ENCODE peak calls at places on chromosomes 5 and 9, in four cellular contexts. One of them, this sample, is unnamed. For H3K36me3 and H3K4me1, the result is how much of the 10 kb centered on the place peaks cover.

GRCh38 chr5:148558892-148559291 is 95.4 kb downstream of the HTR4 start:
- DNase-seq in CD8-positive, alpha-beta T cell: no peak
- DNase-seq in CD4-positive, alpha-beta memory T cell: no peak
- DNase-seq in fibroblast of lung: no peak
- DNase-seq in this sample: no peak

GRCh38 chr9:114989600-114990410 is 59.4 kb upstream of the TNFSF8 start:
- DNase-seq in CD8-positive, alpha-beta T cell: peak
- DNase-seq in CD4-positive, alpha-beta memory T cell: peak
- DNase-seq in fibroblast of lung: no peak
- DNase-seq in this sample: no peak

GRCh38 chr9:108151161-108151586 is 661.6 kb upstream of the KLF4 start:
- DNase-seq in CD8-positive, alpha-beta T cell: no peak
- DNase-seq in CD4-positive, alpha-beta memory T cell: no peak
- DNase-seq in fibroblast of lung: peak
- DNase-seq in this sample: no peak

GRCh38 chr9:90942555-90942954 is 140.9 kb downstream of the SYK start:
- DNase-seq in CD8-positive, alpha-beta T cell: no peak
- DNase-seq in CD4-positive, alpha-beta memory T cell: no peak
- DNase-seq in fibroblast of lung: peak
- DNase-seq in this sample: no peak

GRCh38 chr5:157388148-157388547 is 71.9 kb upstream of the NIPAL4 start:
- DNase-seq in CD8-positive, alpha-beta T cell: no peak
- DNase-seq in CD4-positive, alpha-beta memory T cell: no peak
- DNase-seq in fibroblast of lung: peak
- DNase-seq in this sample: no peak

GRCh38 chr5:149719666-149720065 is 10.4 kb upstream of the PPARGC1B start:
- DNase-seq in CD8-positive, alpha-beta T cell: no peak
- DNase-seq in CD4-positive, alpha-beta memory T cell: no peak
- DNase-seq in fibroblast of lung: no peak
- DNase-seq in this sample: no peak

GRCh38 chr5:143837306-143837848 is 25.4 kb downstream of the HMHB1 start:
- DNase-seq in CD8-positive, alpha-beta T cell: no peak
- DNase-seq in CD4-positive, alpha-beta memory T cell: no peak
- DNase-seq in fibroblast of lung: peak
- DNase-seq in this sample: no peak

GRCh38 chr9:124472770-124473169 is 22.5 kb downstream of the ADGRD2 start:
- DNase-seq in CD8-positive, alpha-beta T cell: no peak
- DNase-seq in CD4-positive, alpha-beta memory T cell: no peak
- DNase-seq in fibroblast of lung: no peak
- DNase-seq in this sample: no peak

GRCh38 chr9:91116226-91116625 is 245.5 kb downstream of the AUH start:
- DNase-seq in CD8-positive, alpha-beta T cell: no peak
- DNase-seq in CD4-positive, alpha-beta memory T cell: no peak
- DNase-seq in fibroblast of lung: peak
- DNase-seq in this sample: no peak

GRCh38 chr9:81522721-81523551 is 166.4 kb downstream of the TLE1 start:
- DNase-seq in CD8-positive, alpha-beta T cell: no peak
- DNase-seq in CD4-positive, alpha-beta memory T cell: peak
- DNase-seq in fibroblast of lung: peak
- DNase-seq in this sample: no peak

GRCh38 chr5:17113174-17113941 is 104.1 kb upstream of the BASP1 start:
- DNase-seq in CD8-positive, alpha-beta T cell: no peak
- DNase-seq in CD4-positive, alpha-beta memory T cell: no peak
- DNase-seq in fibroblast of lung: peak
- DNase-seq in this sample: no peak

GRCh38 chr5:61734001-61734400 is 401.9 kb downstream of the ZSWIM6 start:
- DNase-seq in CD8-positive, alpha-beta T cell: no peak
- DNase-seq in CD4-positive, alpha-beta memory T cell: no peak
- DNase-seq in fibroblast of lung: no peak
- DNase-seq in this sample: no peak

GRCh38 chr5:90169078-90169477 is 240.5 kb downstream of the CETN3 start:
- DNase-seq in CD8-positive, alpha-beta T cell: no peak
- DNase-seq in CD4-positive, alpha-beta memory T cell: no peak
- DNase-seq in fibroblast of lung: no peak
- DNase-seq in this sample: no peak

GRCh38 chr5:138188632-138189031 is 9.7 kb downstream of the KIF20A start:
- DNase-seq in CD8-positive, alpha-beta T cell: no peak
- DNase-seq in CD4-positive, alpha-beta memory T cell: no peak
- DNase-seq in fibroblast of lung: no peak
- DNase-seq in this sample: no peak

DNA sequence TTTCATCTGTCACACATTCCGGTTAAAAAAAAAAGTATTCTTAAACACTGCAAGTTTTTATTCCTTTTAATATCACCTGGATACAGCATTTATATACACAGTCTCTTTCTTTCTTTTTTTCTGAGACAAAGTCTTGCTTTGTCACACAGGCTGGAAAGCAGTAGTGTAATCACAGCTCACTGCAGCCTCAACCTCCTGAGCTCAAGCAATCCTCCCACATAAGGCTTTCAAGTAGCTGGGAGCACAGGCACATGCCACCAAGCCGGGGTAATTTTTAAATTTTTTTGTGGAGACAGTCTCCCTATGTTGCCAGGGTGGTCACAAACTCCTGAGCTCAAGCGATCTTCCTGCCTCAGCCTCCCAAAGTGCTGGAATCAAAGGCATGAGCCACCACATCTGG is 13.9 kb downstream of the KIF20A start:
- DNase-seq in CD8-positive, alpha-beta T cell: no peak
- DNase-seq in CD4-positive, alpha-beta memory T cell: no peak
- DNase-seq in fibroblast of lung: no peak
- DNase-seq in this sample: no peak
- H3K36me3 ChIP-seq in CD8-positive, alpha-beta T cell: under half
- H3K36me3 ChIP-seq in CD4-positive, alpha-beta memory T cell: half or more
- H3K36me3 ChIP-seq in fibroblast of lung: under half
- H3K36me3 ChIP-seq in this sample: under half

DNA sequence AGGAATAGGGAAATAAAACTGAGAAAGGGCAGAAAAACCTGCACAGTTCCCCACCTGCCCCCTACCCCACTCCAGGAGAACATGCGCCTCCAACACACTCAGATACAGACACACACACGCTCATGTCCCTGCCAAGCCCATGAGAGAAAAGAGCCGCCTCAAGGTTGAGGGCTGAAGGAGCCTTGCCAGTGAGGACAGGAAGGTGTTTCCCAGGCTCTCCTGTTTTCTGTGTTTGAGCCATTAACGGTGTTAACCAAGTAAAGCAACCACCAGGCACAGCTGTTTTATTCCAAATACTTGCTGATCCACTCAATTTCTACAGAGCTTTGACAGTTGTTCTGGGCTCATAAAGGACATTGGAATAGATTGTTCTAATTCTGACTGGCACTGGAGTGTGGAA is 238.1 kb downstream of the DMAC1 start:
- DNase-seq in CD8-positive, alpha-beta T cell: no peak
- DNase-seq in CD4-positive, alpha-beta memory T cell: no peak
- DNase-seq in fibroblast of lung: no peak
- DNase-seq in this sample: no peak
- H3K4me1 ChIP-seq in CD8-positive, alpha-beta T cell: under half
- H3K4me1 ChIP-seq in CD4-positive, alpha-beta memory T cell: under half
- H3K4me1 ChIP-seq in fibroblast of lung: under half
- H3K4me1 ChIP-seq in this sample: under half

GRCh38 chr5:134692722-134693121 is 44.1 kb downstream of the SEC24A start:
- DNase-seq in CD8-positive, alpha-beta T cell: no peak
- DNase-seq in CD4-positive, alpha-beta memory T cell: no peak
- DNase-seq in fibroblast of lung: no peak
- DNase-seq in this sample: no peak
- H3K36me3 ChIP-seq in CD8-positive, alpha-beta T cell: under half
- H3K36me3 ChIP-seq in CD4-positive, alpha-beta memory T cell: under half
- H3K36me3 ChIP-seq in fibroblast of lung: under half
- H3K36me3 ChIP-seq in this sample: under half

DNA sequence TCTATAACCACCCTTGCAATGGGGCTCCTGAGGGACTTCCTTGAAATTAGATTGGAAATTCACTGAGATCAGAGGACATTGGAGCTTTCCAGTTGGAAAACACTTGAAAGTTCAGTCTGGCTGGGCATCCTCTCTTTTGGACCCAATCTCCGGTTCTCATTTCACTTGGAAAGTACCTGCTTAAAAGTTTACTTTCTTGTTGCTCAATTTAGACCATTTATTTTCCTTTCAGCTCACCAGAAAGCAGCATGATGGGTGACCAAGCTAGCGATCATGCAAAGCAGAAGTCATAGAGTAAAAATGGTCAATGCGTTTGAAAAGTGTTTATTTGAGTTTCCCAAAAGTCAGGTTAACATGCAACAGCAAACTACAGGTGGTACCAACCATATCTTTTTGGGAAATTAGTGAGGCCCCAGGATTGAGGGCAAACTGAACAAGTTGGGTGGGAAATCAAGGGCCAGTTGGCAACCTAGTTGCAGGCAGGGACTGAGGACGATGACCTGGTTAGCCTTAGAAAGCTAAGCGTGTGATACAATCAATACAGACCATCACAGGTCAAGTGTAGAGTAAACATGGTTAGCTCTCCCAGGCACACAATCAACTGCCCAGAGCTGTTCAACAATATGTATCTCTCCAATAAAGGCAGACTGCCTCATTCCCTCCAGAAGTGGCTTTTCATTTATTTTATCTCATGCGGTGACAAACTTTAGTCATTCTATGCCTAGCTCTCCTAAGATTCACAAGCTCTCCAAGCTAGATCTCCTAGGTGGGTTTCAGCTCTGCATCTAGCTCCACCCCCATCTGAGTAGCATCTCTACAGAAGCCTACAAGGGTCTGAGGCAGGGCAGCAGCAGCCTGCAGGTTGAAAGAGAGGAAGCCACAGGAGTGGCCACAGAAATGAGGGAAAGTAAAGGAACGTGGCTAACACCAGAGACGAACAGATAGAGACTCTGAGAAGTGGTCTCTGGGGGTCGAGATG is 136.9 kb downstream of the UGCG start:
- DNase-seq in CD8-positive, alpha-beta T cell: no peak
- DNase-seq in CD4-positive, alpha-beta memory T cell: no peak
- DNase-seq in fibroblast of lung: no peak
- DNase-seq in this sample: no peak
- H3K4me1 ChIP-seq in CD8-positive, alpha-beta T cell: under half
- H3K4me1 ChIP-seq in CD4-positive, alpha-beta memory T cell: half or more
- H3K4me1 ChIP-seq in fibroblast of lung: under half
- H3K4me1 ChIP-seq in this sample: under half

GRCh38 chr9:97688654-97689053 is 8.5 kb downstream of the XPA start:
- DNase-seq in CD8-positive, alpha-beta T cell: no peak
- DNase-seq in CD4-positive, alpha-beta memory T cell: no peak
- DNase-seq in fibroblast of lung: no peak
- DNase-seq in this sample: no peak
- H3K36me3 ChIP-seq in CD8-positive, alpha-beta T cell: under half
- H3K36me3 ChIP-seq in CD4-positive, alpha-beta memory T cell: under half
- H3K36me3 ChIP-seq in fibroblast of lung: under half
- H3K36me3 ChIP-seq in this sample: under half

GRCh38 chr9:84068872-84069271 is 88.3 kb downstream of the RMI1 start:
- DNase-seq in CD8-positive, alpha-beta T cell: no peak
- DNase-seq in CD4-positive, alpha-beta memory T cell: no peak
- DNase-seq in fibroblast of lung: no peak
- DNase-seq in this sample: no peak
- H3K4me1 ChIP-seq in CD8-positive, alpha-beta T cell: under half
- H3K4me1 ChIP-seq in CD4-positive, alpha-beta memory T cell: under half
- H3K4me1 ChIP-seq in fibroblast of lung: under half
- H3K4me1 ChIP-seq in this sample: under half

GRCh38 chr9:136441191-136441680 is 1.6 kb upstream of the INPP5E start:
- DNase-seq in CD8-positive, alpha-beta T cell: peak
- DNase-seq in CD4-positive, alpha-beta memory T cell: no peak
- DNase-seq in fibroblast of lung: no peak
- DNase-seq in this sample: no peak
- H3K36me3 ChIP-seq in CD8-positive, alpha-beta T cell: under half
- H3K36me3 ChIP-seq in CD4-positive, alpha-beta memory T cell: under half
- H3K36me3 ChIP-seq in fibroblast of lung: under half
- H3K36me3 ChIP-seq in this sample: under half

DNA sequence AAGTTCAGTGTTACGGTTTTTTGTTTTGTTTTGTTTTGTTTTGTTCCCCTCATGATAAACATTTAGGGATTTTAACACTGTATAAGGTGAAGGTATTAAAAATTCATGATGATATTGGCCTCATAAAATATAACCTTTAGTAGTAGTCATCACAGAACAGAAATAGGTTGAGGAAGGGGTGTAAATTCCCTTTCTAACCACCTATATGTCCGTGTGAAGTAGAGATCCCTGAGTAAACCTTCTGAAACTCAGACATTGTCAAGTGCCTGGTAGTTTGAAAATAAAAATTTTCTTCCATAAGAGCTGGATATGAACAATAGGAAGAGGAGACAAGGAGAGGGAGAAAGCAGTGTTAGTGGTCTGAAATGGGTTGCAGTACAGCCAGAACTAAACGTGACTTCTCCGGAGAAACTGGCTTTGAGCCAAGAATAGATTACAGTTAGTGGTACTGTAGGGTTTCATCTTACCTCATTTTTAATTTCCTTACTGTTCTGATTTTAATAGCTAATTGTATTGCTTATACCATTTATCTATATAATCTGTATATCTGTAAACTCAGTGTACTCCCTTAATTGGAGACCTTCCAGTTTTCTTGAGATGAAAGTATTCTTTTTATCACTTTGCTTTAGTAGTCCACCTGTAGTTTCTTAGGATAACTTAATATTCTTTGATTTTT is 18.3 kb downstream of the UGCG start:
- DNase-seq in CD8-positive, alpha-beta T cell: no peak
- DNase-seq in CD4-positive, alpha-beta memory T cell: peak
- DNase-seq in fibroblast of lung: peak
- DNase-seq in this sample: no peak
- H3K4me1 ChIP-seq in CD8-positive, alpha-beta T cell: half or more
- H3K4me1 ChIP-seq in CD4-positive, alpha-beta memory T cell: half or more
- H3K4me1 ChIP-seq in fibroblast of lung: under half
- H3K4me1 ChIP-seq in this sample: under half

GRCh38 chr9:36881316-36882116 is 152.6 kb downstream of the PAX5 start:
- DNase-seq in CD8-positive, alpha-beta T cell: no peak
- DNase-seq in CD4-positive, alpha-beta memory T cell: no peak
- DNase-seq in fibroblast of lung: no peak
- DNase-seq in this sample: peak

GRCh38 chr9:36884721-36885120 is 149.3 kb downstream of the PAX5 start:
- DNase-seq in CD8-positive, alpha-beta T cell: no peak
- DNase-seq in CD4-positive, alpha-beta memory T cell: no peak
- DNase-seq in fibroblast of lung: no peak
- DNase-seq in this sample: peak

GRCh38 chr9:36880075-36880474 is 154.0 kb downstream of the PAX5 start:
- DNase-seq in CD8-positive, alpha-beta T cell: no peak
- DNase-seq in CD4-positive, alpha-beta memory T cell: no peak
- DNase-seq in fibroblast of lung: no peak
- DNase-seq in this sample: peak

GRCh38 chr9:36878986-36879982 is 154.8 kb downstream of the PAX5 start:
- DNase-seq in CD8-positive, alpha-beta T cell: no peak
- DNase-seq in CD4-positive, alpha-beta memory T cell: no peak
- DNase-seq in fibroblast of lung: no peak
- DNase-seq in this sample: peak

DNA sequence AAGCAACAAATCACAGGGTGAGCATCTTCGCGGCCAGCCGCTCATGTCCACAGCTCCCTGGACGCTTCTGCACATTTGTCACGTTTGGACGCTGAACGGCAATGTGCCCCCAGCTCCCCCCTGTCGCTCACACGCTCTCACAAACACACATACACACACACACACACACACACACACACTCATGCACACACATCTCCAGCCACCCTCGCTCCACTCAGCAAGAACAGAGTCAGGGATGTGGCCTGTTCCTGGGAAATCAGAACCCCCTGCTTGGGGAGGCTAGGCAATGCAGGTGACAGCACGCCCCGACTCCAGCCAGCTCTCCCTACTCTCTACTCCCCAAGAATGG is 152.0 kb downstream of the PAX5 start:
- DNase-seq in CD8-positive, alpha-beta T cell: no peak
- DNase-seq in CD4-positive, alpha-beta memory T cell: no peak
- DNase-seq in fibroblast of lung: no peak
- DNase-seq in this sample: no peak
- H3K36me3 ChIP-seq in CD8-positive, alpha-beta T cell: under half
- H3K36me3 ChIP-seq in CD4-positive, alpha-beta memory T cell: under half
- H3K36me3 ChIP-seq in fibroblast of lung: under half
- H3K36me3 ChIP-seq in this sample: under half

This sample was measured in aorta.